ENCODE peak calls at places on chromosomes 1 and 21, in six cellular contexts. Z, L, E, F, V and M are unnamed samples.

GRCh38 chr1:234108921-234109320 is 204.4 kb downstream of the SLC35F3 start:
- DNase-seq in F (peak), E (no peak), Z (no peak), L (no peak), V (no peak), M (no peak)

GRCh38 chr1:203475012-203475981 is at the start of gene PRELP:
- DNase-seq in V (peak), L (peak), Z (no peak), F (peak), E (peak), M (peak)

GRCh38 chr1:38530957-38531356 is 328.6 kb downstream of the RRAGC start:
- DNase-seq in E (no peak), L (no peak), F (no peak), Z (no peak), V (no peak), M (no peak)

GRCh38 chr1:151282883-151283725 is 1.0 kb downstream of the ZNF687 start:
- DNase-seq in V (no peak), E (peak), L (peak), F (no peak), Z (peak), M (peak)

GRCh38 chr1:210159206-210159605 is 73.4 kb upstream of the SERTAD4 start:
- DNase-seq in F (no peak), L (no peak), V (no peak), E (no peak), Z (no peak), M (no peak)

GRCh38 chr1:99763956-99764355 is 2.5 kb downstream of the FRRS1 start:
- DNase-seq in V (no peak), F (no peak), L (no peak), Z (no peak), E (no peak), M (no peak)

GRCh38 chr1:101843160-101843559 is 153.6 kb downstream of the OLFM3 start:
- DNase-seq in F (no peak), V (no peak), L (no peak), Z (no peak), E (no peak), M (no peak)

GRCh38 chr1:151939789-151940188 is 30.5 kb upstream of the THEM4 start:
- DNase-seq in Z (no peak), L (no peak), F (no peak), V (no peak), E (no peak), M (no peak)

GRCh38 chr1:107255469-107255868 is 114.6 kb downstream of the NTNG1 start:
- DNase-seq in V (no peak), L (no peak), Z (no peak), F (no peak), E (no peak), M (no peak)

GRCh38 chr1:32228771-32229170 is 6.6 kb downstream of the EIF3I start:
- DNase-seq in V (no peak), Z (no peak), F (no peak), E (no peak), L (no peak), M (no peak)

GRCh38 chr1:113747376-113747775 is 11.9 kb downstream of the PHTF1 start:
- DNase-seq in Z (no peak), V (no peak), F (no peak), E (no peak), L (no peak), M (no peak)

GRCh38 chr1:60133848-60134247 is 60.3 kb upstream of the C1orf87 start:
- DNase-seq in E (no peak), L (no peak), F (peak), V (no peak), Z (no peak), M (no peak)

GRCh38 chr1:156504062-156504813 is 3.7 kb upstream of the MEF2D start:
- DNase-seq in L (no peak), E (no peak), F (no peak), V (no peak), Z (peak), M (no peak)

GRCh38 chr1:151816548-151816947 is 11.3 kb upstream of the LINGO4 start:
- DNase-seq in Z (no peak), E (no peak), L (no peak), F (no peak), V (no peak), M (no peak)

GRCh38 chr1:9705337-9706098 is 54.0 kb downstream of the PIK3CD start:
- DNase-seq in L (no peak), Z (no peak), V (no peak), E (no peak), F (peak), M (no peak)

GRCh38 chr1:73673980-73674379 is 524.0 kb downstream of the LRRIQ3 start:
- DNase-seq in F (no peak), V (no peak), L (no peak), Z (no peak), E (no peak), M (no peak)

GRCh38 chr21:44360174-44360573 is 6.8 kb downstream of the TRPM2 start:
- DNase-seq in V (no peak), Z (no peak), F (no peak), E (no peak), L (no peak), M (no peak)

GRCh38 chr1:26019641-26020315 is 1.8 kb upstream of the EXTL1 start:
- DNase-seq in E (no peak), F (peak), V (no peak), Z (peak), L (no peak), M (no peak)

GRCh38 chr1:164895026-164895907 is 336.3 kb downstream of the PBX1 start:
- DNase-seq in Z (no peak), L (no peak), V (no peak), F (no peak), E (no peak), M (peak)

GRCh38 chr1:118739421-118739930 is 248.7 kb downstream of the TBX15 start:
- DNase-seq in F (no peak), L (no peak), E (no peak), Z (no peak), V (no peak), M (no peak)

GRCh38 chr1:227661495-227661894 is 73.6 kb downstream of the JMJD4 start:
- DNase-seq in L (no peak), V (no peak), F (no peak), E (no peak), Z (no peak), M (no peak)

GRCh38 chr1:217369271-217369981 is 261.5 kb downstream of the GPATCH2 start:
- DNase-seq in V (no peak), E (no peak), F (no peak), Z (peak), L (no peak), M (no peak)

GRCh38 chr1:31761883-31762282 is 2.3 kb downstream of the ADGRB2 start:
- DNase-seq in E (no peak), Z (no peak), L (no peak), V (no peak), F (peak), M (no peak)

GRCh38 chr1:45843474-45843905 is 40.1 kb downstream of the MAST2 start:
- DNase-seq in L (no peak), Z (peak), E (no peak), F (peak), V (no peak), M (no peak)

GRCh38 chr1:199010933-199011332 is 372.1 kb downstream of the PTPRC start:
- DNase-seq in L (no peak), Z (no peak), E (no peak), V (no peak), F (no peak), M (no peak)

GRCh38 chr1:3883194-3883920 is 16.7 kb downstream of the C1orf174 start:
- DNase-seq in Z (no peak), V (no peak), F (no peak), L (no peak), E (no peak), M (no peak)

GRCh38 chr1:67966666-67967009 is 83.8 kb downstream of the DIRAS3 start:
- DNase-seq in F (no peak), Z (no peak), V (no peak), E (no peak), L (no peak), M (no peak)

GRCh38 chr1:78540056-78540455 is 49.3 kb downstream of the PTGFR start:
- DNase-seq in V (no peak), Z (no peak), L (no peak), F (peak), E (no peak), M (no peak)

GRCh38 chr1:87706198-87706597 is 377.5 kb downstream of the LMO4 start:
- DNase-seq in Z (no peak), E (no peak), V (no peak), L (no peak), F (no peak), M (no peak)

GRCh38 chr1:85219853-85220610 is 19.2 kb upstream of the SYDE2 start:
- DNase-seq in E (no peak), Z (no peak), L (no peak), F (no peak), V (no peak), M (no peak)

GRCh38 chr1:77392486-77392885 is 110.7 kb downstream of the AK5 start:
- DNase-seq in V (no peak), L (no peak), Z (no peak), F (no peak), E (no peak), M (no peak)

GRCh38 chr1:228265167-228265566 is 57.3 kb downstream of the OBSCN start:
- DNase-seq in V (no peak), L (no peak), E (no peak), Z (no peak), F (peak), M (no peak)

GRCh38 chr1:25747046-25747705 is 52.8 kb upstream of the SELENON start:
- DNase-seq in F (no peak), Z (no peak), L (no peak), V (no peak), E (no peak), M (no peak)

GRCh38 chr1:202216691-202217090 is 23.1 kb downstream of the LGR6 start:
- DNase-seq in Z (no peak), E (no peak), V (no peak), F (peak), L (no peak), M (no peak)

GRCh38 chr1:41613646-41614592 is 129.4 kb upstream of the EDN2 start:
- DNase-seq in Z (no peak), V (no peak), L (no peak), E (no peak), F (no peak), M (no peak)

GRCh38 chr1:215830221-215830620 is 263.1 kb downstream of the KCTD3 start:
- DNase-seq in F (no peak), L (no peak), Z (no peak), V (no peak), E (no peak), M (no peak)